ENCODE peak calls at places on chromosomes 3 and 15, in nine cellular contexts. R is OCI-M1, A is B cell, L is A549, P is sciatic nerve, S is fibroblast of mammary gland, F is NCI-H748 treated with DMSO at 0.1 percent for 48 hours, W is kidney glomerular epithelial cell, Y is fibroblast of the aortic adventitia. B is an unnamed sample.

GRCh38 chr3:115402651-115403050 is 220.7 kb upstream of the GAP43 start:
- DNase-seq in L (no peak), Y (no peak), A (no peak), F (no peak), W (no peak), S (no peak), R (no peak), P (no peak), B (no peak)

GRCh38 chr3:12967751-12968209 is 105.4 kb downstream of the IQSEC1 start:
- DNase-seq in F (no peak), W (peak), P (peak), Y (peak), A (peak), L (peak), S (peak), R (peak), B (peak)

GRCh38 chr15:78037328-78037727 is 40.2 kb downstream of the TBC1D2B start:
- DNase-seq in R (no peak), S (no peak), F (no peak), W (no peak), Y (no peak), L (no peak), P (no peak), A (no peak), B (no peak)

GRCh38 chr3:97037294-97037943 is 223.0 kb downstream of the EPHA6 start:
- DNase-seq in S (no peak), A (no peak), W (no peak), R (no peak), Y (no peak), P (no peak), L (no peak), F (peak), B (no peak)

GRCh38 chr3:35183915-35184675 is 455.2 kb upstream of the ARPP21 start:
- DNase-seq in F (no peak), R (no peak), Y (no peak), A (no peak), L (no peak), W (peak), S (peak), P (no peak), B (no peak)

GRCh38 chr3:963755-964154 is 129.1 kb upstream of the CNTN6 start:
- DNase-seq in F (no peak), L (no peak), W (no peak), A (no peak), P (no peak), R (no peak), Y (no peak), S (no peak), B (no peak)

GRCh38 chr3:188578579-188579363 is 424.8 kb downstream of the LPP start:
- DNase-seq in S (peak), A (no peak), P (peak), F (no peak), L (no peak), R (no peak), Y (peak), W (no peak), B (peak)

GRCh38 chr3:45760878-45761711 is 35.2 kb downstream of the SLC6A20 start:
- DNase-seq in Y (peak), P (no peak), F (peak), W (peak), R (peak), S (peak), A (peak), L (peak), B (peak)

GRCh38 chr3:181930105-181930504 is 218.4 kb downstream of the SOX2 start:
- DNase-seq in L (no peak), R (no peak), F (no peak), Y (no peak), S (no peak), W (no peak), A (no peak), P (no peak), B (no peak)

GRCh38 chr15:99436472-99437314 is 129.1 kb upstream of the MEF2A start:
- DNase-seq in F (no peak), W (no peak), A (no peak), Y (no peak), R (no peak), P (peak), L (no peak), S (no peak), B (no peak)

GRCh38 chr3:129518048-129518570 is 10.3 kb upstream of the RHO start:
- DNase-seq in L (no peak), P (no peak), S (no peak), Y (no peak), R (no peak), F (no peak), A (no peak), W (no peak), B (no peak)

GRCh38 chr3:124260206-124260915 is 268.4 kb upstream of the ROPN1 start:
- DNase-seq in S (peak), F (no peak), A (no peak), Y (peak), P (no peak), W (peak), R (no peak), L (peak), B (peak)

GRCh38 chr15:88648357-88649214 is 9.8 kb downstream of the ISG20 start:
- DNase-seq in S (peak), W (no peak), P (peak), Y (no peak), R (no peak), L (no peak), A (no peak), F (no peak), B (no peak)

GRCh38 chr3:40719660-40720287 is 195.0 kb downstream of the ZNF621 start:
- DNase-seq in W (peak), P (no peak), F (peak), A (no peak), L (peak), S (peak), R (peak), Y (peak), B (peak)

GRCh38 chr3:127011270-127011992 is 28.5 kb downstream of the PLXNA1 start:
- DNase-seq in W (no peak), A (no peak), P (no peak), Y (peak), R (peak), S (peak), F (no peak), L (no peak), B (no peak)

GRCh38 chr3:52979190-52979983 is 66.5 kb downstream of the SFMBT1 start:
- DNase-seq in S (no peak), R (no peak), W (no peak), L (no peak), A (no peak), P (no peak), Y (no peak), F (no peak), B (no peak)

GRCh38 chr15:31235298-31236183 is 91.1 kb upstream of the KLF13 start:
- DNase-seq in L (peak), A (no peak), R (peak), Y (peak), S (peak), W (no peak), P (peak), F (peak), B (peak)

GRCh38 chr3:135905058-135905724 is 60.3 kb upstream of the PPP2R3A start:
- DNase-seq in W (no peak), P (no peak), L (peak), A (no peak), F (no peak), S (peak), Y (peak), R (peak), B (no peak)

GRCh38 chr3:124322966-124323365 is 331.0 kb upstream of the ROPN1 start:
- DNase-seq in P (no peak), S (no peak), Y (no peak), L (no peak), R (no peak), W (no peak), F (peak), A (no peak), B (no peak)

GRCh38 chr3:127067116-127067910 is 84.4 kb downstream of the PLXNA1 start:
- DNase-seq in L (no peak), S (no peak), Y (no peak), F (peak), P (peak), A (no peak), W (no peak), R (no peak), B (no peak)

GRCh38 chr3:107523361-107524213 is 825 bp downstream of the BBX start:
- DNase-seq in P (peak), L (peak), R (peak), W (peak), F (peak), Y (peak), S (peak), A (peak), B (peak)

GRCh38 chr3:29463306-29463705 is 182.4 kb downstream of the RBMS3 start:
- DNase-seq in S (peak), R (no peak), P (no peak), W (no peak), A (no peak), Y (no peak), L (no peak), F (no peak), B (peak)

GRCh38 chr3:138336454-138336853 is 6.8 kb upstream of the NME9 start:
- DNase-seq in S (no peak), W (no peak), A (no peak), L (no peak), Y (no peak), R (no peak), F (no peak), P (no peak), B (no peak)

GRCh38 chr15:66644815-66645345 is 57.2 kb upstream of the SMAD6 start:
- DNase-seq in A (no peak), S (peak), L (no peak), R (no peak), Y (peak), W (no peak), P (no peak), F (no peak), B (peak)